ENCODE peak calls at places on chromosomes 13 and 19, in eight cellular contexts. X is H9; E is foreskin fibroblast; O is CD4-positive, alpha-beta T cell; Z is IMR-90; A is activated CD8-positive, alpha-beta T cell treated with anti-CD3 and anti-CD28 coated beads for 36 hours; Q is kidney epithelial cell; D is GM23338. V is an unnamed sample.

GRCh38 chr13:67343777-67344176 is 113.6 kb upstream of the PCDH9 start:
- DNase-seq in X (no peak), E (no peak), O (no peak), Z (no peak), A (no peak), Q (no peak), D (peak; percentile 35), V (no peak)

GRCh38 chr19:34193876-34194275 is 21.6 kb downstream of the LSM14A start:
- DNase-seq in X (no peak), E (no peak), O (no peak), Z (no peak), A (no peak), Q (no peak), D (no peak), V (no peak)

GRCh38 chr19:13149628-13150186 is 468 bp downstream of the STX10 start:
- DNase-seq in X (peak; percentile 61), E (no peak), O (peak; percentile 25), Z (no peak), A (peak; percentile 53), Q (no peak), D (peak; percentile 76), V (no peak)

GRCh38 chr19:13022859-13023636 is 27.8 kb downstream of the NFIX start:
- DNase-seq in X (peak; percentile 64), E (peak; percentile 94), O (no peak), Z (peak; percentile 95), A (peak; percentile 29), Q (no peak), D (peak; percentile 77), V (peak; percentile 77)

GRCh38 chr19:31054430-31054829 is 294.8 kb downstream of the TSHZ3 start:
- DNase-seq in X (peak; percentile 88), E (peak; percentile 32), O (peak; percentile 11), Z (peak; percentile 83), A (peak; percentile 47), Q (peak; percentile 25), D (peak; percentile 86), V (no peak)

GRCh38 chr19:13795595-13796300 is 505 bp downstream of the ZSWIM4 start:
- DNase-seq in X (peak; percentile 67), E (no peak), O (no peak), Z (peak; percentile 28), A (peak; percentile 24), Q (no peak), D (peak; percentile 78), V (peak; percentile 74)

GRCh38 chr13:43846496-43846895 is 33.0 kb downstream of the CCDC122 start:
- DNase-seq in X (no peak), E (peak; percentile 30), O (no peak), Z (peak; percentile 72), A (no peak), Q (no peak), D (no peak), V (no peak)

GRCh38 chr13:50127726-50128291 is 112.6 kb downstream of the KCNRG start:
- DNase-seq in X (peak; percentile 56), E (no peak), O (no peak), Z (no peak), A (peak; percentile 4), Q (no peak), D (peak; percentile 77), V (no peak)

GRCh38 chr13:50085063-50085462 is 69.8 kb downstream of the KCNRG start:
- DNase-seq in X (no peak), E (no peak), O (no peak), Z (peak; percentile 47), A (no peak), Q (no peak), D (peak; percentile 78), V (no peak)

GRCh38 chr13:23820530-23820929 is 68.7 kb downstream of the MIPEP start:
- DNase-seq in X (no peak), E (no peak), O (no peak), Z (no peak), A (no peak), Q (no peak), D (no peak), V (no peak)

GRCh38 chr19:17777840-17778620 is 16.9 kb upstream of the B3GNT3 start:
- DNase-seq in X (peak; percentile 97), E (peak; percentile 50), O (no peak), Z (peak; percentile 10), A (peak; percentile 75), Q (no peak), D (peak; percentile 97), V (peak; percentile 76)

GRCh38 chr13:88926890-88927502 is 1255.8 kb downstream of the SLITRK5 start:
- DNase-seq in X (no peak), E (no peak), O (no peak), Z (no peak), A (no peak), Q (no peak), D (no peak), V (no peak)

GRCh38 chr19:28358604-28359003 is 854.3 kb downstream of the UQCRFS1 start:
- DNase-seq in X (no peak), E (no peak), O (no peak), Z (no peak), A (no peak), Q (no peak), D (peak; percentile 15), V (no peak)

GRCh38 chr13:36362251-36362650 is 16.1 kb upstream of the SPART start:
- DNase-seq in X (no peak), E (peak; percentile 81), O (no peak), Z (peak; percentile 91), A (no peak), Q (peak; percentile 76), D (no peak), V (no peak)

GRCh38 chr19:2291185-2291751 is 9.3 kb upstream of the PEAK3 start:
- DNase-seq in X (peak; percentile 75), E (no peak), O (no peak), Z (no peak), A (no peak), Q (no peak), D (peak; percentile 84), V (no peak)

GRCh38 chr13:24683833-24684599 is 3.8 kb downstream of the ATP12A start:
- DNase-seq in X (peak; percentile 86), E (peak; percentile 23), O (peak; percentile 52), Z (peak; percentile 23), A (peak; percentile 80), Q (no peak), D (peak; percentile 88), V (peak; percentile 85)

DNA sequence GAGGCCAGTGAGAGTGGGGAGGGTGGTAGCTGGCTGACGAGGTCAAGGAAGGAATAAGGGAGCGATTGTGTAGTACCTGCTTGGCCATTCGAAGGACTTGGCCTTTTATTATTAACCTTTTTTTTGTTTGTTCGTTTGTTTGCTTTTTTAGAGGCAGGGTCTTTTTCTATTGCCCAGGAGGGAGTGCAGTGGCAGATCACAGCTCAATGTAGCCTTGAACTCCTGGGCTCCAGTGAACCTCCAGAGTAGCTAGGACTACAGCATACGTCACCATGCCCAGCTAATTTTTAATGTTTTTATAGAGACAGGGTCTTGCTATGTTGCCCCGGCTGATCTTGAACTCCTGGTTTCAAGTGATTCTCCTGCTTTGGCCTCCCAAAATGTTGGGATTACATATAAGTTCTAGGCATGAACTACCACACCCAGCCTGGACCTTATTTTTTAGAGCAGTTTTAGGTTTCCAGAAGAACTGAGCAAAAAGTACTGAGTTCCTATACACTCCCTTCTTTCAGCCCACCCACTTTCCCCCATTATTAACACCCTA is 25.5 kb downstream of the ARHGEF7 start:
- DNase-seq in X (no peak), E (no peak), O (no peak), Z (no peak), A (no peak), Q (no peak), D (no peak), V (no peak)
- TF ChIP-seq CTCF in X (no peak), E (no peak), O (no peak), Z (no peak), A (no peak), Q (no peak), D (no peak), V (no peak)

DNA sequence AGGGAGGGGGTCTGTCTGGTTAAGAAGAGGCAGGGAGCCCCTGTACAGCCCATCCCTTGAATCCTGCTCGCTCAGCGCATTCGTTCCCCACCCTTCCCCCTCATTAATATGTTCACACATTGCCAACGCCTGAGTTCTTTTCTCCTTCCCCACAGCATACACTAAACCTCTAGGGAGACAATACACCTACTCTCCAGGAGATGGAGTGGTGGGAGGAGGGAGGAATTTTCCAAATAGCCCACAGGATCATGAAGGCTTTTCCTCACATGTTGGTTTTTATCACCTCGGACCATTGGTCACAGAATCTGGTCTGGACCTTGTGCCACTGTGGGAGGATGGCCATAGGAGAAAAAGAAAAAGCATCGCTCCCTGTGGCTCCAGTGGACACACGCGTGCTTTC is 294.9 kb downstream of the SHISA2 start:
- DNase-seq in X (no peak), E (no peak), O (no peak), Z (no peak), A (no peak), Q (no peak), D (peak; percentile 47), V (no peak)
- TF ChIP-seq CTCF in X (peak; percentile 52), E (no peak), O (no peak), Z (no peak), A (no peak), Q (peak; percentile 23), D (peak; percentile 44), V (no peak)

GRCh38 chr13:114283581-114283980 is 2.2 kb downstream of the UPF3A start:
- DNase-seq in X (no peak), E (no peak), O (no peak), Z (peak; percentile 23), A (no peak), Q (no peak), D (no peak), V (no peak)

GRCh38 chr13:114279770-114280169 is 1.6 kb upstream of the UPF3A start:
- DNase-seq in X (no peak), E (no peak), O (no peak), Z (no peak), A (peak; percentile 14), Q (no peak), D (no peak), V (no peak)

GRCh38 chr13:114284680-114285079 is 3.3 kb downstream of the UPF3A start:
- DNase-seq in X (no peak), E (no peak), O (no peak), Z (no peak), A (no peak), Q (no peak), D (no peak), V (no peak)

GRCh38 chr13:114281351-114282142 is at the start of gene UPF3A:
- DNase-seq in X (peak; percentile 96), E (peak; percentile 91), O (peak; percentile 83), Z (peak; percentile 87), A (peak; percentile 94), Q (peak; percentile 44), D (peak; percentile 92), V (peak; percentile 92)

GRCh38 chr13:114282143-114282685 is 813 bp downstream of the UPF3A start:
- DNase-seq in X (peak; percentile 40), E (peak; percentile 16), O (no peak), Z (peak; percentile 65), A (peak; percentile 41), Q (no peak), D (peak; percentile 82), V (peak; percentile 81)
- TF ChIP-seq CTCF in X (no peak), E (no peak), O (no peak), Z (no peak), A (no peak), Q (no peak), D (no peak), V (no peak)

DNA sequence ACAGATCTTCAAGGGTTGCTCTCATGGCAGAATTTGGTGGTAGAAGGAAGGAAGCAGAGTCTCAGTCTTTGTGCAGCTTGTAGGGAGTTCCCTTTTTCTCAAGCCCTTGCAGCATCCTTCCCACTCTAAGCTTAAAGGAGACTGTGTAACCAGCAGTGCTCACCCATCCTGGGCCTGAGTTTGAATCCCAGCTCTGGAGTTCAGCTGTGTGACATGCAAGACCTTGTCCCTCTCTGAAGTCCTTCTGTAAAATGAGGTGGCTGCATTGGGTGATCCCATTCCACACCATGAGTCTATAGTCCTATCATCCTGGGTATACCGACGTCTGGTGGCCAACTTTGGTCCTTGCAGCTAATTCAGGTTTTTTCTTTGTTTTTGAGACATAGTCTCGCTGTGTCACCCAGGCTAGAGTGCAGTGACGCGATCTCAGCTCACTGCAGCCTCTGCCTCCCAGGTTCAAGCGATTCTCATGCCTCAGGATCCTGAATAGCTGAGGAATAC is 9.8 kb downstream of the SIGLEC10 start:
- DNase-seq in X (peak; percentile 74), E (peak; percentile 10), O (no peak), Z (peak; percentile 17), A (peak; percentile 63), Q (no peak), D (peak; percentile 79), V (peak; percentile 63)
- TF ChIP-seq CTCF in X (peak; percentile 69), E (peak; percentile 19), O (no peak), Z (peak; percentile 30), A (peak; percentile 48), Q (no peak), D (peak; percentile 55), V (peak; percentile 51)

V was measured in GM13976.